ENCODE peak calls at places on chromosomes 4 and X, in nine cellular contexts. One of them, this sample, is unnamed.

GRCh38 chrX:150324035-150324728 is 38.9 kb upstream of the MAMLD1 start:
- DNase-seq in choroid plexus epithelial cell: peak
- DNase-seq in GM13977: no peak
- DNase-seq in CD4-positive, alpha-beta T cell: no peak
- DNase-seq in psoas muscle: no peak
- DNase-seq in fibroblast of the aortic adventitia: peak
- DNase-seq in OCI-LY7: no peak
- DNase-seq in DND-41: no peak
- DNase-seq in Peyer's patch: no peak
- DNase-seq in this sample: no peak

GRCh38 chr4:18923496-18924161 is 902.1 kb upstream of the LCORL start:
- DNase-seq in OCI-LY7: no peak
- DNase-seq in psoas muscle: no peak
- DNase-seq in DND-41: no peak
- DNase-seq in Peyer's patch: no peak
- DNase-seq in GM13977: no peak
- DNase-seq in fibroblast of the aortic adventitia: no peak
- DNase-seq in CD4-positive, alpha-beta T cell: no peak
- DNase-seq in choroid plexus epithelial cell: no peak
- DNase-seq in this sample: no peak

GRCh38 chr4:108492816-108493595 is 127.4 kb upstream of the RPL34 start:
- DNase-seq in DND-41: peak
- DNase-seq in psoas muscle: no peak
- DNase-seq in choroid plexus epithelial cell: peak
- DNase-seq in OCI-LY7: peak
- DNase-seq in Peyer's patch: peak
- DNase-seq in GM13977: no peak
- DNase-seq in CD4-positive, alpha-beta T cell: no peak
- DNase-seq in fibroblast of the aortic adventitia: peak
- DNase-seq in this sample: no peak

GRCh38 chr4:109432676-109433075 is 939 bp upstream of the SEC24B start:
- DNase-seq in GM13977: no peak
- DNase-seq in OCI-LY7: peak
- DNase-seq in DND-41: no peak
- DNase-seq in fibroblast of the aortic adventitia: peak
- DNase-seq in CD4-positive, alpha-beta T cell: no peak
- DNase-seq in Peyer's patch: no peak
- DNase-seq in choroid plexus epithelial cell: peak
- DNase-seq in psoas muscle: no peak
- DNase-seq in this sample: no peak

GRCh38 chr4:123248260-123248659 is 148.3 kb upstream of the SPRY1 start:
- DNase-seq in choroid plexus epithelial cell: peak
- DNase-seq in DND-41: no peak
- DNase-seq in Peyer's patch: no peak
- DNase-seq in OCI-LY7: no peak
- DNase-seq in GM13977: no peak
- DNase-seq in CD4-positive, alpha-beta T cell: no peak
- DNase-seq in fibroblast of the aortic adventitia: peak
- DNase-seq in psoas muscle: no peak
- DNase-seq in this sample: no peak

GRCh38 chr4:185379326-185380295 is 16.1 kb downstream of the LRP2BP start:
- DNase-seq in fibroblast of the aortic adventitia: no peak
- DNase-seq in GM13977: no peak
- DNase-seq in CD4-positive, alpha-beta T cell: no peak
- DNase-seq in psoas muscle: no peak
- DNase-seq in DND-41: no peak
- DNase-seq in OCI-LY7: no peak
- DNase-seq in choroid plexus epithelial cell: no peak
- DNase-seq in Peyer's patch: no peak
- DNase-seq in this sample: no peak

GRCh38 chr4:21742326-21742725 is 206.2 kb downstream of the KCNIP4 start:
- DNase-seq in fibroblast of the aortic adventitia: no peak
- DNase-seq in GM13977: no peak
- DNase-seq in DND-41: no peak
- DNase-seq in CD4-positive, alpha-beta T cell: no peak
- DNase-seq in choroid plexus epithelial cell: no peak
- DNase-seq in psoas muscle: no peak
- DNase-seq in Peyer's patch: no peak
- DNase-seq in OCI-LY7: no peak
- DNase-seq in this sample: no peak

GRCh38 chrX:23990455-23990854 is 36.5 kb downstream of the KLHL15 start:
- DNase-seq in CD4-positive, alpha-beta T cell: no peak
- DNase-seq in OCI-LY7: no peak
- DNase-seq in fibroblast of the aortic adventitia: no peak
- DNase-seq in DND-41: no peak
- DNase-seq in GM13977: no peak
- DNase-seq in choroid plexus epithelial cell: no peak
- DNase-seq in psoas muscle: no peak
- DNase-seq in Peyer's patch: no peak
- DNase-seq in this sample: no peak

GRCh38 chr4:55075823-55076418 is 49.5 kb downstream of the KDR start:
- DNase-seq in CD4-positive, alpha-beta T cell: no peak
- DNase-seq in choroid plexus epithelial cell: peak
- DNase-seq in psoas muscle: no peak
- DNase-seq in GM13977: no peak
- DNase-seq in fibroblast of the aortic adventitia: peak
- DNase-seq in Peyer's patch: no peak
- DNase-seq in DND-41: no peak
- DNase-seq in OCI-LY7: no peak
- DNase-seq in this sample: no peak

GRCh38 chr4:87304659-87305277 is 17.9 kb downstream of the HSD17B13 start:
- DNase-seq in GM13977: no peak
- DNase-seq in CD4-positive, alpha-beta T cell: no peak
- DNase-seq in fibroblast of the aortic adventitia: peak
- DNase-seq in OCI-LY7: no peak
- DNase-seq in choroid plexus epithelial cell: peak
- DNase-seq in psoas muscle: no peak
- DNase-seq in Peyer's patch: no peak
- DNase-seq in DND-41: no peak
- DNase-seq in this sample: no peak

GRCh38 chrX:66005832-66006449 is 33.9 kb downstream of the VSIG4 start:
- DNase-seq in psoas muscle: no peak
- DNase-seq in Peyer's patch: no peak
- DNase-seq in choroid plexus epithelial cell: no peak
- DNase-seq in GM13977: no peak
- DNase-seq in fibroblast of the aortic adventitia: no peak
- DNase-seq in OCI-LY7: no peak
- DNase-seq in CD4-positive, alpha-beta T cell: no peak
- DNase-seq in DND-41: no peak
- DNase-seq in this sample: no peak

GRCh38 chr4:118278473-118279274 is 74.1 kb downstream of the PRSS12 start:
- DNase-seq in psoas muscle: peak
- DNase-seq in GM13977: peak
- DNase-seq in choroid plexus epithelial cell: peak
- DNase-seq in OCI-LY7: peak
- DNase-seq in Peyer's patch: peak
- DNase-seq in DND-41: peak
- DNase-seq in CD4-positive, alpha-beta T cell: peak
- DNase-seq in fibroblast of the aortic adventitia: peak
- DNase-seq in this sample: peak

GRCh38 chrX:85111347-85111746 is 107.7 kb downstream of the APOOL start:
- DNase-seq in GM13977: no peak
- DNase-seq in DND-41: no peak
- DNase-seq in fibroblast of the aortic adventitia: peak
- DNase-seq in choroid plexus epithelial cell: peak
- DNase-seq in CD4-positive, alpha-beta T cell: no peak
- DNase-seq in OCI-LY7: peak
- DNase-seq in psoas muscle: no peak
- DNase-seq in Peyer's patch: peak
- DNase-seq in this sample: peak

GRCh38 chr4:138521809-138522208 is 279.7 kb upstream of the SLC7A11 start:
- DNase-seq in CD4-positive, alpha-beta T cell: no peak
- DNase-seq in fibroblast of the aortic adventitia: no peak
- DNase-seq in OCI-LY7: no peak
- DNase-seq in choroid plexus epithelial cell: no peak
- DNase-seq in GM13977: no peak
- DNase-seq in psoas muscle: no peak
- DNase-seq in Peyer's patch: no peak
- DNase-seq in DND-41: no peak
- DNase-seq in this sample: no peak

GRCh38 chr4:138519436-138519835 is 277.3 kb upstream of the SLC7A11 start:
- DNase-seq in OCI-LY7: no peak
- DNase-seq in CD4-positive, alpha-beta T cell: no peak
- DNase-seq in fibroblast of the aortic adventitia: no peak
- DNase-seq in Peyer's patch: no peak
- DNase-seq in GM13977: no peak
- DNase-seq in DND-41: no peak
- DNase-seq in psoas muscle: no peak
- DNase-seq in choroid plexus epithelial cell: no peak
- DNase-seq in this sample: no peak

GRCh38 chr4:138522366-138522765 is 280.2 kb upstream of the SLC7A11 start:
- DNase-seq in CD4-positive, alpha-beta T cell: no peak
- DNase-seq in Peyer's patch: no peak
- DNase-seq in choroid plexus epithelial cell: peak
- DNase-seq in GM13977: peak
- DNase-seq in DND-41: no peak
- DNase-seq in psoas muscle: no peak
- DNase-seq in fibroblast of the aortic adventitia: peak
- DNase-seq in OCI-LY7: peak
- DNase-seq in this sample: no peak
- TF ChIP-seq CTCF in CD4-positive, alpha-beta T cell: no peak
- TF ChIP-seq CTCF in Peyer's patch: no peak
- TF ChIP-seq CTCF in choroid plexus epithelial cell: peak
- TF ChIP-seq CTCF in GM13977: peak
- TF ChIP-seq CTCF in DND-41: peak
- TF ChIP-seq CTCF in psoas muscle: peak
- TF ChIP-seq CTCF in fibroblast of the aortic adventitia: peak
- TF ChIP-seq CTCF in OCI-LY7: peak
- TF ChIP-seq CTCF in this sample: peak

GRCh38 chr4:112272292-112272691 is 13.4 kb downstream of the TIFA start:
- DNase-seq in CD4-positive, alpha-beta T cell: no peak
- DNase-seq in psoas muscle: no peak
- DNase-seq in choroid plexus epithelial cell: no peak
- DNase-seq in fibroblast of the aortic adventitia: no peak
- DNase-seq in DND-41: no peak
- DNase-seq in Peyer's patch: no peak
- DNase-seq in OCI-LY7: no peak
- DNase-seq in GM13977: no peak
- DNase-seq in this sample: no peak

GRCh38 chr4:112270643-112271484 is 14.8 kb downstream of the TIFA start:
- DNase-seq in psoas muscle: no peak
- DNase-seq in CD4-positive, alpha-beta T cell: no peak
- DNase-seq in Peyer's patch: no peak
- DNase-seq in DND-41: no peak
- DNase-seq in OCI-LY7: no peak
- DNase-seq in GM13977: no peak
- DNase-seq in fibroblast of the aortic adventitia: peak
- DNase-seq in choroid plexus epithelial cell: peak
- DNase-seq in this sample: no peak

GRCh38 chr4:112270051-112270450 is 15.7 kb downstream of the TIFA start:
- DNase-seq in choroid plexus epithelial cell: no peak
- DNase-seq in fibroblast of the aortic adventitia: no peak
- DNase-seq in CD4-positive, alpha-beta T cell: no peak
- DNase-seq in GM13977: no peak
- DNase-seq in DND-41: no peak
- DNase-seq in Peyer's patch: no peak
- DNase-seq in psoas muscle: no peak
- DNase-seq in OCI-LY7: no peak
- DNase-seq in this sample: no peak

GRCh38 chr4:112266823-112267222 is 18.9 kb downstream of the TIFA start:
- DNase-seq in GM13977: no peak
- DNase-seq in CD4-positive, alpha-beta T cell: no peak
- DNase-seq in psoas muscle: no peak
- DNase-seq in fibroblast of the aortic adventitia: peak
- DNase-seq in Peyer's patch: no peak
- DNase-seq in DND-41: no peak
- DNase-seq in OCI-LY7: peak
- DNase-seq in choroid plexus epithelial cell: peak
- DNase-seq in this sample: no peak
- TF ChIP-seq CTCF in GM13977: peak
- TF ChIP-seq CTCF in CD4-positive, alpha-beta T cell: peak
- TF ChIP-seq CTCF in psoas muscle: peak
- TF ChIP-seq CTCF in fibroblast of the aortic adventitia: peak
- TF ChIP-seq CTCF in Peyer's patch: no peak
- TF ChIP-seq CTCF in DND-41: peak
- TF ChIP-seq CTCF in OCI-LY7: peak
- TF ChIP-seq CTCF in choroid plexus epithelial cell: peak
- TF ChIP-seq CTCF in this sample: peak

DNA sequence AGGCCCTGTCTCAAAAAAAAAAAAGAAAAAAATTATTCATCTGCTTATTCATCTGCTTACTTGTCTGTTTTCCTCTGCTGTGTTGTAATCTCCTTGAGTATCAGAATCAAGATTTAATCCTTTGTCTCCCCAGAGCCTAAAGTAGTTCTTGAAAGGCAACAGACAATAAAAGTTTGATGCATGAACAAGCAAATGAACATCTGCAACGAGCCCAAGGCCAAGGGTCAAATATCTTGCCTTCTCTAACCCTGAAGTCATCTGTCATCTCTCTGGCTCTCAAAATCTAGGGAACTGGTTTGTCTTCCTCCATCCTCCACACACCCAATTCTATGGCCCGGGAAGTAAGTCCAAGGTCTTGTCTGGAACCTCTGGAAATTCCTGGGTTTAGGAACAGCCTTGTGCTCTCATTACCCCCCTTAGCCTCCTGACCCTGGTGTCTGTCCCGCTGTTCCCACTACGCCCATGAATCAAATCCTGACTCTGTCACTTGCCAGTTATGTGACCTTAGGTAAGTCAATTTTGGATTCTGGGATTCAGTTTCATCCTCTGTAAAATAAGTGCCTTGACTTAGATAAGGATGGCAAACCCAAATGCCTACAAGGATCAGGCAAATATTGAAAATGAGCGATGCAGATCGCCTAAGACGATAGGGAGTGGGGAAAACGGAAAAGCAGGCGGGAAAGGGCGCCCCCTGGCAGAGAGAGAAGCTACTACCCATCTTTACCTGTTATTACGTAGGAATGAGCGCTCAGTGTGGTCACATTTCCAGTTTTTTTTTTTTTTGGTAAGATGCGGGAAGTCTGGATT is 102.7 kb upstream of the DHX15 start:
- DNase-seq in fibroblast of the aortic adventitia: no peak
- DNase-seq in DND-41: no peak
- DNase-seq in CD4-positive, alpha-beta T cell: no peak
- DNase-seq in choroid plexus epithelial cell: peak
- DNase-seq in psoas muscle: no peak
- DNase-seq in OCI-LY7: peak
- DNase-seq in Peyer's patch: peak
- DNase-seq in GM13977: no peak
- DNase-seq in this sample: peak
- TF ChIP-seq CTCF in fibroblast of the aortic adventitia: peak
- TF ChIP-seq CTCF in DND-41: peak
- TF ChIP-seq CTCF in CD4-positive, alpha-beta T cell: no peak
- TF ChIP-seq CTCF in choroid plexus epithelial cell: peak
- TF ChIP-seq CTCF in psoas muscle: peak
- TF ChIP-seq CTCF in OCI-LY7: peak
- TF ChIP-seq CTCF in Peyer's patch: no peak
- TF ChIP-seq CTCF in GM13977: peak
- TF ChIP-seq CTCF in this sample: peak

GRCh38 chr4:181578911-181579310 is 664.3 kb upstream of the TENM3 start:
- DNase-seq in choroid plexus epithelial cell: peak
- DNase-seq in fibroblast of the aortic adventitia: no peak
- DNase-seq in DND-41: no peak
- DNase-seq in GM13977: no peak
- DNase-seq in Peyer's patch: no peak
- DNase-seq in CD4-positive, alpha-beta T cell: no peak
- DNase-seq in psoas muscle: no peak
- DNase-seq in OCI-LY7: no peak
- DNase-seq in this sample: no peak

DNA sequence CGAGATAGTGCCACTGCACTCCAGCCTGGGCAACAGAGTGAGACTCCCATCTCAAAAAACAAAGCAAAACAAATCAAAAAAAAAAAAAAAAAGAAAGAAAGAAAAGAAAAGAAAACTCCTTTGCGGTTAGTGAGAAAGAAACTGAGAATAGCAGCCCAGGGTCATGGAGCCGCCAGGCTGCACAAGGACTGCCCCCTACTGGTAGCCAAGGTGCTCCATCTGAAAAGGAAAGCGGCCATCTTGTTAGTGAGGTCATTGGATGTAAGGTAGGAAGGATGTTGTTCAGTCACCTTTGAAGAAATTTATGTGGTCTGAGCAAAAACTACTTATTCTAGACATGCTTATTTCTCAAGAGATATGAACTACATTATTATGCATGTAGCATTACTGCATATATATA is 660.6 kb upstream of the TENM3 start:
- DNase-seq in fibroblast of the aortic adventitia: no peak
- DNase-seq in OCI-LY7: peak
- DNase-seq in Peyer's patch: no peak
- DNase-seq in choroid plexus epithelial cell: no peak
- DNase-seq in CD4-positive, alpha-beta T cell: no peak
- DNase-seq in DND-41: peak
- DNase-seq in psoas muscle: no peak
- DNase-seq in GM13977: no peak
- DNase-seq in this sample: no peak
- TF ChIP-seq CTCF in fibroblast of the aortic adventitia: no peak
- TF ChIP-seq CTCF in OCI-LY7: peak
- TF ChIP-seq CTCF in Peyer's patch: no peak
- TF ChIP-seq CTCF in choroid plexus epithelial cell: peak
- TF ChIP-seq CTCF in CD4-positive, alpha-beta T cell: no peak
- TF ChIP-seq CTCF in DND-41: peak
- TF ChIP-seq CTCF in psoas muscle: no peak
- TF ChIP-seq CTCF in GM13977: peak
- TF ChIP-seq CTCF in this sample: no peak

This sample was measured in GM10248.